ENCODE peak calls at places on chromosomes 7 and 10, in five cellular contexts. P, V, N, W and K are unnamed samples.

GRCh38 chr7:141697211-141697871 is 4.6 kb downstream of the DENND11 start:
- DNase-seq in V (no peak), N (no peak), W (no peak), P (no peak), K (no peak)

GRCh38 chr7:2403014-2403717 is at the start of gene CHST12:
- DNase-seq in N (peak; percentile 98), V (peak; percentile 97), P (peak; percentile 95), W (peak; percentile 95), K (peak; percentile 92)

GRCh38 chr10:80530251-80530650 is 7.5 kb upstream of the SH2D4B start:
- DNase-seq in W (no peak), V (peak; percentile 35), P (peak; percentile 53), N (no peak), K (no peak)

GRCh38 chr10:88803641-88804040 is 1.1 kb downstream of the LIPM start:
- DNase-seq in V (no peak), P (no peak), W (no peak), N (no peak), K (no peak)

GRCh38 chr10:51204076-51204475 is 129.8 kb downstream of the PRKG1 start:
- DNase-seq in W (no peak), V (no peak), P (no peak), N (no peak), K (no peak)

GRCh38 chr10:5587151-5588079 is 62.7 kb downstream of the CALML3 start:
- DNase-seq in V (no peak), P (no peak), N (no peak), W (no peak), K (no peak)

GRCh38 chr10:98433371-98433770 is 13.4 kb downstream of the HPS1 start:
- DNase-seq in P (no peak), W (no peak), N (no peak), V (no peak), K (no peak)

GRCh38 chr10:16788125-16788524 is 29.1 kb downstream of the RSU1 start:
- DNase-seq in P (no peak), V (no peak), W (no peak), N (no peak), K (no peak)

GRCh38 chr7:44261239-44261638 is 60.5 kb downstream of the YKT6 start:
- DNase-seq in W (no peak), N (no peak), P (no peak), V (no peak), K (no peak)

GRCh38 chr7:98613601-98614425 is 3.3 kb upstream of the NPTX2 start:
- DNase-seq in V (no peak), P (no peak), N (no peak), W (no peak), K (no peak)

GRCh38 chr7:140230517-140230861 is 53.7 kb upstream of the KDM7A start:
- DNase-seq in W (peak; percentile 23), N (peak; percentile 89), V (peak; percentile 17), P (peak; percentile 50), K (no peak)

DNA sequence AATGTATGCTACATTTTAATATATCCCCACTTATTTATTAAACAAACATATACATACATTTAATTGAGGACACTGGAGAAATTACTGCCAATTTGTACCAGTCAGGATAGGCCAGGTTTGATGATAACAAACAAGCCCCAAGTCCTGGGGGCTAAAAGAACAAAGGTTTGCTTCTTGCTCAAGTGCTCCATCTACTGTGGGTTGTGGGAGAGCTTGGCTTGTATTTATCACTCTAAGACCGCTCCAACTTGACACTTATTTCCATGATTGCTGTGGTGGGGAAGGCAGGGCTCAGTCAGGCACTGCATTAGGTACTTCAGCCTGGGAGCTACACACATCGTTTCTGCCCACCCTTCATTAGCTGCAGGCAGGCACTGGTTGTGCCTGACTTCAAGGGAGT is 136.6 kb upstream of the ZNF32 start:
- DNase-seq in P (no peak), W (no peak), V (no peak), N (no peak), K (no peak)
- TF ChIP-seq CTCF in P (no peak), W (no peak), V (no peak), N (no peak), K (no peak)

GRCh38 chr10:94294168-94294567 is 68.6 kb downstream of the NOC3L start:
- DNase-seq in P (no peak), N (no peak), V (no peak), W (no peak), K (no peak)

GRCh38 chr10:94288361-94289116 is 74.2 kb downstream of the NOC3L start:
- DNase-seq in V (no peak), N (no peak), W (no peak), P (no peak), K (no peak)

GRCh38 chr10:94293344-94293743 is 69.4 kb downstream of the NOC3L start:
- DNase-seq in V (no peak), W (no peak), P (no peak), N (no peak), K (no peak)

GRCh38 chr10:94287331-94287730 is 75.4 kb downstream of the NOC3L start:
- DNase-seq in P (no peak), N (no peak), V (no peak), W (no peak), K (no peak)

GRCh38 chr10:94292448-94293118 is 70.2 kb downstream of the NOC3L start:
- DNase-seq in P (no peak), W (no peak), V (no peak), N (no peak), K (no peak)
- H3K4me3 ChIP-seq in P (no peak overlapping the region), W (no peak overlapping the region), V (no peak overlapping the region), N (no peak overlapping the region), K (no peak overlapping the region)

GRCh38 chr10:46017733-46018132 is 12.7 kb downstream of the NCOA4 start:
- DNase-seq in N (no peak), P (no peak), V (no peak), W (no peak), K (no peak)
- H3K27ac ChIP-seq in N (no peak overlapping the region), P (peak overlapping the region; percentile 94), V (no peak overlapping the region), W (no peak overlapping the region), K (peak overlapping the region; percentile 20)

DNA sequence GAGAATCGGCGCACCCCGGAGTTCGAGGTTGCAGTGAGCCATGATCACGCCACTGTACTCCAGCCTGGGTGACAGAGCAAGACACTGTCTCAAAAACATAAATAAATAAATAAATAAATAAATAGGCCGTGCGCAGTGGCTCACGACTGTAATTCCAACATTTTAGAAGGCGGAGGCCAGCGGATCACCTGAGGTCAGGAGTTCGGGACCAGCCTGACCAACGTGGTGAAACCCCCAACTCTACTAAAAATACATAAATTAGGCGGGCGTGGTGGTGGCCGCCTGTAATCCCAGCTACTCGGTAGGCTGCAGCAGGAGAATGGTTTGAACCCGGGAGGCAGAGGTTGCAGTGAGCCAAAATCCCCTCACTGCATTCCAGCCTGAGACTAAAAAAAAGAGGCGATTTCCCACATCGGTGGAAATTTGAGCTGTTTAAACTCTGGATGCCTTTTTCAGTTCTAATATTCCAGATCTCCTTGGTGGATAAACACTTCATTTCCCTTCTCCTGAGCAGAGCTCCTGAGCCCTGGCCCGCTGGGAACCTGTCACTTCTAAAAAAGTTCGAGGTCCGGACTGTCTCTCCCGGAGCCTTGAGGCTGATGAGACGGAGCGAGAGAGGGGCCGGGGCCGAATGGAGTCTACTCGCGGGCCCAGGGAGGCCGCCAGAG is 2.0 kb upstream of the NFKB2 start:
- DNase-seq in V (no peak), N (no peak), P (no peak), W (no peak), K (no peak)
- TF ChIP-seq CTCF in V (peak; percentile 95), N (no peak), P (no peak), W (no peak), K (peak; percentile 90)

GRCh38 chr7:5354460-5355279 is 69.0 kb downstream of the TNRC18 start:
- DNase-seq in V (peak; percentile 56), P (peak; percentile 46), N (peak; percentile 72), W (no peak), K (no peak)
- H3K4me3 ChIP-seq in V (no peak overlapping the region), P (no peak overlapping the region), N (no peak overlapping the region), W (no peak overlapping the region), K (peak overlapping the region; percentile 17)

DNA sequence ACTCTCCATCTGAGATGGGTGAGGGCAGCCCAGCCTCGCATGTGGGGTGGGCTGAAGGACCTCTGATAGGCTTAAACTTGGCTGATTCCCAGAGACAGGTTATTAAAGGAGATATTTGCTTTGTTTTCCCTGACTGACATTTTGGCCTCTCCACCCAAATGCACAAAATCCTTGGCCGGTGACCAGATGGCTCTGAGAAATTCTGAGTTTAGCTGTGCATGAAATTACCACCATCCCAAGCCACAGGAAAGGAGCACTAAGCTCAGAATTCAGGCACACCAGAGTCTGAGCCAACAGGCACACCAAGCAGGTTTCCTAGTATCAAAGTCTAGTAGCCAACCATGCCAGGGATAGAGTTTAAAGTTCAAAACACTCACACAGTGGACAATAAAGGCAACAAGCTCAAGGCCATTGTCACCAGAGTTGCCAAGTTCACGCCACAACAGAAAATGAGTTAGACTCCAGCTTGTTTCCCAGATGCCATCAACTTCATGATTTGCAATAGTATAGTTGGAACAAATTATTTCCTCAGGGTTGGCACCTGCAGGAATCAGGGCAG is 387.6 kb downstream of the KCNMA1 start:
- DNase-seq in W (peak; percentile 62), N (no peak), V (peak; percentile 37), P (no peak), K (no peak)
- H3K27ac ChIP-seq in W (no peak overlapping the region), N (no peak overlapping the region), V (no peak overlapping the region), P (no peak overlapping the region), K (no peak overlapping the region)

GRCh38 chr7:114539575-114539974 is 125.0 kb downstream of the FOXP2 start:
- DNase-seq in N (no peak), W (peak; percentile 52), P (no peak), V (no peak), K (no peak)
- TF ChIP-seq CTCF in N (no peak), W (peak; percentile 10), P (no peak), V (no peak), K (no peak)

DNA sequence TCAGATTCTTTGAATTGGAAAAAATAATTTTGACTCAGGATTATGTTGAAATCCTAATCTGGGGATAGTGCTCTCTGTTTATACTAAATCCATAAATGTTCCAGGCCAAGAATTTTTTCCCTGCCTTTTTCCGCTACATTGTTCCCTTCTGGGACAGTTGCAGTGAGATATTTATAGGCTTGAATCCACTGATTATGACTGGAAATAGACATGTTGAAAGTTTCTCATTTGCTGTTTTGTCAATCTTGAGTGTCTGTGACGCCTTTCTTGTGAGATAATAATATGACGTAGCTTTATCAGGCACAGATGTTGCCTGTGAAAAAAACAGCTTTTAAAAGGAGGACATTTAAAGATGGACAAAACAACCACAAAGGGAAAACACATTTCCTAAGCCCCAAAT is 155.9 kb downstream of the ARID5B start:
- DNase-seq in N (no peak), P (no peak), W (no peak), V (no peak), K (no peak)
- H3K4me3 ChIP-seq in N (no peak overlapping the region), P (no peak overlapping the region), W (no peak overlapping the region), V (no peak overlapping the region), K (peak overlapping the region; percentile 77)